ENCODE peak calls at places on chromosomes 2 and 18, in ten cellular contexts. R, J, Y, X, K, T, P, S, V and C are unnamed samples.

GRCh38 chr18:52082250-52082649 is 257.7 kb upstream of the DCC start:
- DNase-seq in P (no peak), T (no peak), V (no peak), K (no peak), S (no peak), Y (no peak), J (no peak), X (no peak), R (no peak), C (no peak)

GRCh38 chr18:44805176-44805575 is 124.5 kb downstream of the SETBP1 start:
- DNase-seq in K (no peak), R (no peak), J (no peak), T (no peak), S (no peak), X (no peak), P (no peak), V (no peak), Y (no peak), C (no peak)

GRCh38 chr18:55763298-55763697 is 175.3 kb upstream of the TCF4 start:
- DNase-seq in Y (no peak), J (peak), R (peak), P (no peak), K (no peak), S (no peak), V (no peak), T (no peak), X (no peak), C (no peak)

GRCh38 chr18:47978603-47979002 is 48.1 kb upstream of the SMAD2 start:
- DNase-seq in S (no peak), R (no peak), Y (no peak), P (no peak), X (no peak), T (no peak), K (no peak), V (no peak), J (no peak), C (no peak)

GRCh38 chr2:238651306-238652052 is 196.4 kb upstream of the TWIST2 start:
- DNase-seq in P (peak), Y (no peak), R (no peak), J (no peak), K (no peak), S (peak), T (no peak), V (no peak), X (no peak), C (no peak)

GRCh38 chr2:6975988-6976387 is 58.8 kb downstream of the RNF144A start:
- DNase-seq in T (no peak), J (no peak), S (no peak), Y (no peak), K (no peak), R (peak), V (no peak), X (peak), P (peak), C (no peak)

GRCh38 chr18:48914581-48915251 is 36.0 kb downstream of the SMAD7 start:
- DNase-seq in P (peak), K (no peak), J (no peak), V (no peak), Y (no peak), R (no peak), S (no peak), T (no peak), X (no peak), C (no peak)

GRCh38 chr2:14941151-14941631 is 308.7 kb downstream of the LRATD1 start:
- DNase-seq in J (peak), Y (no peak), P (no peak), R (no peak), S (no peak), T (peak), V (no peak), X (no peak), K (no peak), C (no peak)

GRCh38 chr2:239775623-239776440 is 249.3 kb downstream of the NDUFA10 start:
- DNase-seq in T (no peak), K (no peak), V (peak), J (peak), S (no peak), P (peak), Y (no peak), R (no peak), X (no peak), C (no peak)

GRCh38 chr2:28687640-28688039 is 64.0 kb upstream of the PPP1CB start:
- DNase-seq in P (no peak), R (no peak), K (no peak), T (no peak), J (no peak), S (no peak), X (no peak), V (no peak), Y (no peak), C (no peak)

GRCh38 chr2:234674781-234675201 is 177.9 kb upstream of the ARL4C start:
- DNase-seq in J (peak), R (peak), T (no peak), X (no peak), S (no peak), K (no peak), V (peak), P (no peak), Y (no peak), C (no peak)

GRCh38 chr2:45681675-45682074 is 30.2 kb downstream of the PRKCE start:
- DNase-seq in J (peak), K (no peak), S (no peak), Y (peak), R (peak), V (peak), T (no peak), P (no peak), X (peak), C (no peak)

GRCh38 chr2:223283329-223283728 is 231.3 kb downstream of the KCNE4 start:
- DNase-seq in V (no peak), R (no peak), Y (no peak), P (no peak), X (no peak), J (no peak), S (no peak), K (no peak), T (no peak), C (no peak)

GRCh38 chr18:79470547-79470946 is 74.8 kb downstream of the NFATC1 start:
- DNase-seq in R (no peak), X (no peak), T (no peak), P (no peak), S (no peak), Y (peak), V (no peak), J (no peak), K (peak), C (no peak)

GRCh38 chr2:12006841-12007240 is 260.4 kb downstream of the LPIN1 start:
- DNase-seq in X (peak), V (peak), Y (peak), S (no peak), K (peak), T (no peak), P (no peak), J (peak), R (peak), C (no peak)

GRCh38 chr2:33526132-33526531 is 49.7 kb downstream of the RASGRP3 start:
- DNase-seq in P (no peak), X (no peak), T (no peak), V (peak), R (peak), Y (no peak), K (no peak), S (no peak), J (peak), C (no peak)

GRCh38 chr2:141927536-141927935 is 203.3 kb downstream of the LRP1B start:
- DNase-seq in R (no peak), J (peak), P (no peak), S (no peak), T (no peak), K (no peak), V (no peak), X (no peak), Y (no peak), C (no peak)

GRCh38 chr18:21853020-21853419 is 112.4 kb downstream of the MIB1 start:
- DNase-seq in R (no peak), P (no peak), T (no peak), K (no peak), J (peak), V (peak), S (no peak), Y (no peak), X (no peak), C (no peak)

GRCh38 chr2:33145459-33145858 is 198.7 kb downstream of the LTBP1 start:
- DNase-seq in J (peak), Y (no peak), K (no peak), S (no peak), R (no peak), X (no peak), P (no peak), T (no peak), V (peak), C (no peak)

GRCh38 chr2:233928594-233929351 is 11.6 kb downstream of the TRPM8 start:
- DNase-seq in V (peak), Y (peak), S (no peak), X (no peak), J (peak), T (no peak), R (peak), K (peak), P (no peak), C (peak)

GRCh38 chr2:110114007-110114591 is 1.5 kb downstream of the MALL start:
- DNase-seq in Y (no peak), T (no peak), V (no peak), J (no peak), S (peak), K (no peak), P (no peak), X (no peak), R (peak), C (no peak)

GRCh38 chr18:58529714-58530354 is 99.1 kb downstream of the ALPK2 start:
- DNase-seq in V (peak), R (peak), P (no peak), T (no peak), J (peak), Y (peak), S (peak), K (peak), X (peak), C (peak)

GRCh38 chr2:212548459-212548815 is 9.8 kb upstream of the ERBB4 start:
- DNase-seq in J (peak), X (no peak), V (peak), T (no peak), R (peak), K (no peak), Y (no peak), S (no peak), P (no peak), C (no peak)

GRCh38 chr2:47559079-47559684 is 156.2 kb downstream of the MSH2 start:
- DNase-seq in X (no peak), J (no peak), S (no peak), P (peak), T (no peak), K (no peak), V (peak), Y (peak), R (peak), C (no peak)

GRCh38 chr2:23123686-23124085 is 261.3 kb upstream of the KLHL29 start:
- DNase-seq in V (no peak), K (no peak), P (no peak), J (no peak), Y (no peak), T (no peak), S (no peak), R (no peak), X (no peak), C (no peak)

GRCh38 chr2:150267651-150268415 is 219.6 kb downstream of the RND3 start:
- DNase-seq in X (no peak), K (no peak), Y (peak), S (no peak), P (no peak), T (no peak), J (no peak), R (peak), V (peak), C (no peak)